ENCODE peak calls at places on chromosomes 11 and 22, in seven cellular contexts. U, J, K, Y, O, P and F are unnamed samples.

GRCh38 chr11:119493712-119494111 is 70.7 kb upstream of the THY1 start:
- DNase-seq in U (no peak), J (no peak), K (no peak), Y (no peak), O (no peak), P (no peak), F (no peak)

GRCh38 chr22:46336119-46337078 is 885 bp downstream of the TRMU start:
- DNase-seq in U (no peak), J (no peak), K (peak; percentile 10), Y (peak; percentile 2), O (no peak), P (no peak), F (no peak)

GRCh38 chr22:32695451-32695891 is 106.0 kb upstream of the TIMP3 start:
- DNase-seq in U (no peak), J (no peak), K (no peak), Y (peak; percentile 3), O (no peak), P (no peak), F (peak; percentile 1)

GRCh38 chr11:118928108-118928869 is 2.6 kb upstream of the BCL9L start:
- DNase-seq in U (peak; percentile 78), J (peak; percentile 85), K (peak; percentile 94), Y (peak; percentile 90), O (peak; percentile 96), P (peak; percentile 92), F (peak; percentile 97)

GRCh38 chr11:59135648-59136461 is 6.8 kb upstream of the FAM111A start:
- DNase-seq in U (peak; percentile 62), J (peak; percentile 83), K (peak; percentile 88), Y (peak; percentile 53), O (peak; percentile 79), P (peak; percentile 74), F (peak; percentile 79)

GRCh38 chr11:12201016-12201985 is 90.9 kb downstream of the MICAL2 start:
- DNase-seq in U (no peak), J (no peak), K (no peak), Y (peak; percentile 20), O (no peak), P (no peak), F (peak; percentile 92)

GRCh38 chr11:1500466-1501420 is 14.2 kb upstream of the MOB2 start:
- DNase-seq in U (no peak), J (no peak), K (no peak), Y (no peak), O (no peak), P (no peak), F (no peak)

GRCh38 chr11:33645686-33646085 is 54.9 kb downstream of the C11orf91 start:
- DNase-seq in U (no peak), J (no peak), K (no peak), Y (no peak), O (no peak), P (no peak), F (no peak)

GRCh38 chr11:1931326-1931725 is 11.8 kb downstream of the TNNT3 start:
- DNase-seq in U (no peak), J (no peak), K (no peak), Y (no peak), O (no peak), P (no peak), F (no peak)

GRCh38 chr22:27393371-27393770 is 408.2 kb downstream of the MN1 start:
- DNase-seq in U (no peak), J (no peak), K (no peak), Y (no peak), O (no peak), P (no peak), F (no peak)

GRCh38 chr11:46865340-46865739 is 19.3 kb upstream of the CKAP5 start:
- DNase-seq in U (no peak), J (no peak), K (no peak), Y (no peak), O (no peak), P (no peak), F (no peak)

GRCh38 chr22:38243007-38243775 is 29.6 kb downstream of the TMEM184B start:
- DNase-seq in U (no peak), J (no peak), K (no peak), Y (no peak), O (peak; percentile 71), P (peak; percentile 44), F (no peak)

GRCh38 chr11:128492903-128493569 is 94.3 kb downstream of the ETS1 start:
- DNase-seq in U (no peak), J (no peak), K (no peak), Y (no peak), O (no peak), P (no peak), F (no peak)

GRCh38 chr11:31805629-31806185 is 5.4 kb downstream of the PAX6 start:
- DNase-seq in U (no peak), J (no peak), K (no peak), Y (no peak), O (no peak), P (no peak), F (no peak)

GRCh38 chr11:6354651-6355485 is 34.6 kb upstream of the CAVIN3 start:
- DNase-seq in U (no peak), J (no peak), K (no peak), Y (peak; percentile 17), O (no peak), P (no peak), F (no peak)

GRCh38 chr22:41481131-41481830 is 12.4 kb downstream of the ACO2 start:
- DNase-seq in U (no peak), J (no peak), K (no peak), Y (no peak), O (no peak), P (peak; percentile 32), F (peak; percentile 83)

GRCh38 chr11:104823638-104824037 is 74.6 kb downstream of the CASP12 start:
- DNase-seq in U (no peak), J (no peak), K (no peak), Y (no peak), O (no peak), P (no peak), F (no peak)

GRCh38 chr22:50326959-50327710 is at the start of gene DENND6B:
- DNase-seq in U (peak; percentile 47), J (peak; percentile 61), K (peak; percentile 56), Y (peak; percentile 75), O (peak; percentile 78), P (peak; percentile 89), F (peak; percentile 87)

GRCh38 chr22:23243859-23244689 is 63.8 kb downstream of the BCR start:
- DNase-seq in U (no peak), J (no peak), K (no peak), Y (no peak), O (no peak), P (no peak), F (no peak)

GRCh38 chr11:76836613-76837291 is 24.0 kb upstream of the ACER3 start:
- DNase-seq in U (no peak), J (no peak), K (no peak), Y (no peak), O (no peak), P (no peak), F (no peak)

GRCh38 chr11:65288706-65289536 is 25.7 kb upstream of the CDC42EP2 start:
- DNase-seq in U (no peak), J (no peak), K (no peak), Y (no peak), O (no peak), P (no peak), F (no peak)

GRCh38 chr22:20750461-20751184 is 23.3 kb upstream of the SERPIND1 start:
- DNase-seq in U (peak; percentile 8), J (peak; percentile 12), K (no peak), Y (peak; percentile 66), O (peak; percentile 66), P (no peak), F (no peak)

GRCh38 chr11:113865873-113866272 is 9.5 kb downstream of the USP28 start:
- DNase-seq in U (no peak), J (no peak), K (no peak), Y (no peak), O (no peak), P (no peak), F (no peak)

GRCh38 chr11:19814421-19814820 is 101.8 kb downstream of the NAV2 start:
- DNase-seq in U (no peak), J (no peak), K (no peak), Y (no peak), O (no peak), P (no peak), F (no peak)

GRCh38 chr11:127017482-127017881 is 16.9 kb upstream of the KIRREL3 start:
- DNase-seq in U (no peak), J (no peak), K (no peak), Y (peak; percentile 92), O (no peak), P (no peak), F (no peak)

GRCh38 chr22:41022470-41023298 is 69.7 kb upstream of the EP300 start:
- DNase-seq in U (peak; percentile 32), J (peak; percentile 82), K (peak; percentile 75), Y (peak; percentile 21), O (peak; percentile 94), P (peak; percentile 69), F (peak; percentile 94)

GRCh38 chr22:40764743-40765441 is 54.3 kb downstream of the SLC25A17 start:
- DNase-seq in U (no peak), J (no peak), K (no peak), Y (no peak), O (no peak), P (no peak), F (no peak)

GRCh38 chr11:112334381-112334780 is 73.7 kb upstream of the PLET1 start:
- DNase-seq in U (no peak), J (no peak), K (no peak), Y (no peak), O (peak; percentile 66), P (no peak), F (no peak)

GRCh38 chr22:40289991-40290459 is 56.3 kb upstream of the ADSL start:
- DNase-seq in U (no peak), J (peak; percentile 51), K (peak; percentile 70), Y (no peak), O (no peak), P (no peak), F (no peak)

GRCh38 chr11:17560281-17561110 is 13.4 kb downstream of the OTOG start:
- DNase-seq in U (no peak), J (no peak), K (no peak), Y (no peak), O (peak; percentile 20), P (no peak), F (peak; percentile 56)

GRCh38 chr11:102553835-102554282 is 23.3 kb upstream of the MMP7 start:
- DNase-seq in U (no peak), J (no peak), K (no peak), Y (no peak), O (no peak), P (no peak), F (no peak)

GRCh38 chr11:44763111-44763820 is 36.5 kb downstream of the TSPAN18 start:
- DNase-seq in U (no peak), J (no peak), K (no peak), Y (peak; percentile 61), O (no peak), P (no peak), F (peak; percentile 45)

GRCh38 chr11:105022998-105023397 is at the start of gene CASP5:
- DNase-seq in U (no peak), J (no peak), K (no peak), Y (no peak), O (no peak), P (no peak), F (no peak)

GRCh38 chr11:75249704-75250103 is 9.1 kb downstream of the TPBGL start:
- DNase-seq in U (no peak), J (no peak), K (no peak), Y (no peak), O (no peak), P (no peak), F (no peak)

GRCh38 chr11:2217211-2218081 is 45.8 kb upstream of the TH start:
- DNase-seq in U (no peak), J (no peak), K (no peak), Y (no peak), O (peak; percentile 44), P (no peak), F (no peak)

GRCh38 chr22:36773935-36774334 is 2.0 kb downstream of the IFT27 start:
- DNase-seq in U (no peak), J (no peak), K (no peak), Y (peak; percentile 36), O (no peak), P (peak; percentile 62), F (no peak)